ENCODE peak calls at places on chromosomes 5 and 9, in six cellular contexts. P, A, D, V, G and Z are unnamed samples.

GRCh38 chr5:181052526-181052927 is 12.5 kb downstream of the BTNL9 start:
- DNase-seq in A (peak; percentile 31), P (no peak), V (peak; percentile 70), D (no peak), G (no peak), Z (no peak)

GRCh38 chr5:129899454-129899853 is 4.8 kb upstream of the CHSY3 start:
- DNase-seq in V (no peak), D (no peak), P (no peak), A (no peak), G (no peak), Z (no peak)

GRCh38 chr5:129245489-129245888 is 150.9 kb downstream of the ISOC1 start:
- DNase-seq in V (no peak), P (no peak), A (no peak), D (no peak), G (no peak), Z (no peak)

GRCh38 chr9:81874926-81875325 is 53.3 kb upstream of the SPATA31D4 start:
- DNase-seq in A (no peak), P (no peak), D (no peak), V (no peak), G (no peak), Z (no peak)

GRCh38 chr9:93061791-93062299 is 3.3 kb downstream of the SUSD3 start:
- DNase-seq in D (peak; percentile 58), V (peak; percentile 35), G (no peak), P (no peak), A (no peak), Z (no peak)

GRCh38 chr9:27094640-27095039 is 14.4 kb upstream of the TEK start:
- DNase-seq in G (no peak), A (no peak), V (no peak), P (no peak), D (no peak), Z (no peak)

GRCh38 chr5:10797246-10797645 is 36.2 kb upstream of the DAP start:
- DNase-seq in D (no peak), V (no peak), P (no peak), G (no peak), A (no peak), Z (no peak)

GRCh38 chr9:105244274-105244995 is at the start of gene SLC44A1:
- DNase-seq in V (peak; percentile 97), A (peak; percentile 95), G (peak; percentile 35), P (peak; percentile 91), D (peak; percentile 97), Z (peak; percentile 90)

GRCh38 chr5:170287532-170287931 is 10.0 kb downstream of the LCP2 start:
- DNase-seq in V (no peak), A (no peak), P (no peak), D (no peak), G (no peak), Z (no peak)

GRCh38 chr5:172385164-172385563 is 69.2 kb downstream of the SH3PXD2B start:
- DNase-seq in D (no peak), A (no peak), V (no peak), P (no peak), G (no peak), Z (no peak)
- TF ChIP-seq CTCF in D (no peak), A (no peak), V (no peak), P (no peak), G (no peak), Z (no peak)

GRCh38 chr5:160198148-160198545 is 31.2 kb upstream of the FABP6 start:
- DNase-seq in A (peak; percentile 18), D (no peak), G (no peak), P (no peak), V (peak; percentile 61), Z (no peak)

GRCh38 chr5:160197341-160198147 is 31.8 kb upstream of the FABP6 start:
- DNase-seq in A (peak; percentile 51), G (no peak), V (peak; percentile 70), P (no peak), D (peak; percentile 41), Z (no peak)

GRCh38 chr5:160198886-160199409 is 30.4 kb upstream of the FABP6 start:
- DNase-seq in V (peak; percentile 57), P (no peak), A (peak; percentile 12), D (peak; percentile 19), G (no peak), Z (peak; percentile 16)

DNA sequence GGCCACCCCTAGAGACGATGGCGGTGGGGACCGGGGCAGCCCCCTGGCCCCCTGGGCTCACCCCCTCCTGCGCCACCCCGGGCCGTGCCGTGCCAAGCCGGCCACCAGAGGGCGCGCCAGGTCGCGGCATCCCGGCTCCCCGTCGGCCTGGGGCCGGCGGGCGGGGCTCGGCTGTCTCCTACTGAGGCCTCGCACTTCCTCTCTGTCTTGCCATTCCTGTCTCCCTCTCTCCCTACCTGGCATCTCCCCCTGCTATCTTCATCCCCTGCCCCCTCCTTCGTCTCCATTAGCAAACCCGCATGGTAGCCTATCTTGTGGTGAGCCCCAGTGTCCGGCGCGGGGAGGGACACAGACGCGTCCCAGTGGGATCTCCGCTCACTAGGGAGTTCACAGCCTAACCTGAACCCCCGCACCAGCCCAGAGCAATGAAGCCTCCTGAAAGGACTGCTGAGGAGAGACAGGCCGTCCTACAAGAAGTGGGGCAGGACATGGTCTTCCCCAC is 29.8 kb upstream of the FABP6 start:
- DNase-seq in G (no peak), A (peak; percentile 94), V (peak; percentile 92), D (peak; percentile 79), P (peak; percentile 73), Z (peak; percentile 89)
- TF ChIP-seq CTCF in G (peak; percentile 98), A (peak; percentile 96), V (peak; percentile 98), D (peak; percentile 97), P (peak; percentile 92), Z (peak; percentile 98)

DNA sequence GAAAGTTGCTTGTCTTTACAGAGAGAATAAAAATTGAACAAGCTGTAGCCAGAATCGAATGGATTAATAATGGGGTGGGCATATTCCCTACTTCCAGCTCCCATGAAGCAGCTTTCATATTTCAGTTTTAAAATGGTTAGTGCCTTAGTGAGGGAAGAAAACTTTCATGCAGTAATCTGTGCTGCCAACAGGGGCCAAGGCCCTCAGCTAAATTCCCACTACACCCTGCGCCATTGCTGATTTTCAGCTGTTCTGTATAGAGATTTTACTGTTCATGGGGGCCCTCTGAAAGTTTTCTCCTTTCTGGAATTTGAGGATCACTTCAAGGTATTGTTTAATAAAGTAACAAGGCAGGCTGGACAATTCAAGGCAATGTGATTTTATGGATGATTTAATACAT is 58.2 kb downstream of the CAST start:
- DNase-seq in P (no peak), V (no peak), A (no peak), D (no peak), G (no peak), Z (no peak)
- TF ChIP-seq CTCF in P (no peak), V (peak; percentile 42), A (peak; percentile 54), D (peak; percentile 28), G (peak; percentile 28), Z (peak; percentile 41)

DNA sequence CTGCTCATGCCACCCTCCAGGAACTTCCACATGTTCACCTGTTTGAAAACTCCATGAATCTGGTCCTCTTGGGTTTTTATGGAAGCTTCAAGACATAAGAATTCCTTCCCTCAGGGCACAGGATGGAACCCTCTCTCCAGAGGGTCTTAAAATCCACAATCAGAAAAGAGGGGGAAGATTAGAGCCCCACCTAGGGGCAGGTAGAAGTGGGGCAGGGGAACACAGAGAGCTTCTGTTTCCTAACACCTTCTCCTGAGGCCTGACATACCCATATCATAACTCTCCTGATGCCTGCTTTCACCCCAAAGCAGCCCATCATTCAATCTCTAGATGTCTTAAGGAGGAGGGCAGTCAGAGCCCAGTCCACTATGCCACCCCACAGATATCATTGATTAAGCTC is 1087.7 kb upstream of the ARRDC3 start:
- DNase-seq in G (no peak), P (no peak), D (no peak), V (no peak), A (no peak), Z (no peak)
- TF ChIP-seq CTCF in G (no peak), P (no peak), D (peak; percentile 34), V (peak; percentile 11), A (peak; percentile 27), Z (no peak)

GRCh38 chr5:103587185-103587748 is 24.7 kb upstream of the NUDT12 start:
- DNase-seq in V (no peak), G (no peak), P (no peak), A (no peak), D (peak; percentile 11), Z (no peak)
- TF ChIP-seq CTCF in V (peak; percentile 49), G (peak; percentile 50), P (peak; percentile 59), A (peak; percentile 44), D (peak; percentile 67), Z (peak; percentile 78)

GRCh38 chr5:138635708-138636107 is 60.5 kb upstream of the HSPA9 start:
- DNase-seq in V (no peak), D (no peak), G (no peak), A (no peak), P (no peak), Z (no peak)

GRCh38 chr5:138631204-138631928 is 56.2 kb upstream of the HSPA9 start:
- DNase-seq in V (no peak), P (no peak), D (no peak), G (no peak), A (no peak), Z (no peak)

GRCh38 chr5:138635268-138635667 is 60.1 kb upstream of the HSPA9 start:
- DNase-seq in G (no peak), V (no peak), D (no peak), P (no peak), A (no peak), Z (no peak)

GRCh38 chr5:138636401-138636944 is 61.3 kb upstream of the HSPA9 start:
- DNase-seq in G (no peak), A (no peak), D (no peak), V (peak; percentile 44), P (no peak), Z (no peak)

GRCh38 chr5:138632900-138633489 is 57.8 kb upstream of the HSPA9 start:
- DNase-seq in D (peak; percentile 90), P (no peak), V (peak; percentile 64), G (peak; percentile 41), A (peak; percentile 72), Z (peak; percentile 54)
- TF ChIP-seq CTCF in D (peak; percentile 70), P (peak; percentile 62), V (peak; percentile 70), G (no peak), A (peak; percentile 87), Z (peak; percentile 61)

DNA sequence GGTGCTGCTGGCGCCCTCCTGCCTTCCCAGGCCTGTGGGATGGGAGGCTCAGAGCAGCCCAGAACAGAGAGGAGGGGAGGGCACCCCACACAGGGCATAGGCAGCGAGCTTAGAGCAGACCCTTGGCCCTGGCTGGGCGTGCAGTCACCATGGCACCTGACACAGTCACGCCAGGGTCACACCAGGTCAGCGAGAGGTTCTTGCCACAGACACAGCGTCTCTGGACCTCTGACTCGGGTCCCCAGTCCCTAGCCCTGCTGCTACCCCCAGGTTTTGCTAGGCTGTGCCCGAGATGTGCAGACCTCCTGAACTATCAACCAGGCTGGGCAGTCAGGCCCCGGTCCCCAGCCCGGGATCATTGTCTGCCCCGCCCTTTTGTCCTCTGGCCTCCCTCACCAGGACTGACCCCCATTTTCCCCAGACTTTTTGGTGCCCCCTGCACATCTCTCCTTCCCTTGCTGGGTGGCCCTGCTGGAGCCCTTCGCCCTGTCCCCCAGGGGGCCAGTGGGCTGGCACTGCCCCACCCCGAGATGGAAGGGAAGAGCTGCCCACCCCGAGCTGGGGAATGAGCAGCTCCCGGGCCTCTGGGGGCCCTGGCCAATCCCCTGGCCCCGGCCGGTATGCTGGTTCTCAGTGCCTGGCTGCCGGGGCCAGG is 24.5 kb upstream of the NOTCH1 start:
- DNase-seq in G (no peak), V (no peak), P (no peak), D (no peak), A (no peak), Z (no peak)
- TF ChIP-seq CTCF in G (no peak), V (no peak), P (no peak), D (no peak), A (no peak), Z (no peak)

DNA sequence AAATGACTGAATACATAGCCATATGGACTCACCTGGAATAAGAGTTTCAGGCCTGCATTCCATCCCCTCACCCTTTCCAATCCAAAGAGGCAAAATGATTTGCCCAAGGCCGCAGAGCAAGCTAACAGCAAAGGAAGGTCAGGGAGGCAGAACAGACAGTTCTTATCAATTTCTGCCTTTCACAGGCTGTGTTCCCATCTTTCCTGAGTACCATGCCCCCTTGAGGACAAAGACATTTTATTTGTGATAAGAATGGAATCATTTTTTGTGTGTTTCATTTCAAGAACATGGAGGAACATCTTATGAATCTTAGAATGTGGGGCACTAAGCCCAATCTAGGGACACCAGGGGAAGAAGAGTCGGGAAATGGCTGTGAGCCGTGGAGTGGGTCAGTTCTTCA is 13.9 kb downstream of the LHFPL2 start:
- DNase-seq in A (no peak), D (no peak), P (no peak), G (no peak), V (no peak), Z (no peak)
- TF ChIP-seq CTCF in A (peak; percentile 26), D (peak; percentile 25), P (no peak), G (peak; percentile 31), V (no peak), Z (peak; percentile 37)